ENCODE peak calls at places on chromosomes 11 and 22, in ten cellular contexts. L is GM19239; X is stimulated activated CD8-positive, alpha-beta memory T cell treated with anti-CD3 and anti-CD28 coated beads, Interleukin-2, amount 100 ng/mL, for 1 hour; V is AG04449; W is DND-41; F is GM23248; R is stimulated activated CD4-positive, alpha-beta T cell treated with anti-CD3 and anti-CD28 coated beads, Interleukin-1b, Interleukin-23, amount 100 ng/mL, for 24 hours; N is PC-3; S is activated gamma-delta T cell treated with Interleukin-2 at 50 U/mL for 16 hours; B is HFFc6. H is an unnamed sample.

GRCh38 chr22:19663821-19664325 is 50.4 kb upstream of the SEPTIN5 start:
- DNase-seq in L (no peak), X (no peak), V (peak; percentile 31), W (no peak), F (peak; percentile 82), R (no peak), N (no peak), S (no peak), B (no peak), H (no peak)

GRCh38 chr11:23406131-23406819 is 546.0 kb upstream of the CCDC179 start:
- DNase-seq in L (no peak), X (no peak), V (no peak), W (no peak), F (no peak), R (no peak), N (no peak), S (no peak), B (no peak), H (no peak)

GRCh38 chr22:45738206-45738605 is 66.6 kb downstream of the ATXN10 start:
- DNase-seq in L (no peak), X (no peak), V (no peak), W (no peak), F (peak; percentile 32), R (no peak), N (peak; percentile 6), S (no peak), B (peak; percentile 25), H (no peak)

GRCh38 chr11:74966651-74967050 is 17.6 kb downstream of the SPCS2 start:
- DNase-seq in L (no peak), X (no peak), V (no peak), W (no peak), F (peak; percentile 7), R (no peak), N (peak; percentile 29), S (no peak), B (no peak), H (no peak)

GRCh38 chr11:65279713-65280459 is 18.1 kb downstream of the POLA2 start:
- DNase-seq in L (no peak), X (no peak), V (peak; percentile 91), W (no peak), F (peak; percentile 96), R (no peak), N (peak; percentile 93), S (no peak), B (peak; percentile 87), H (no peak)

GRCh38 chr22:50185384-50186087 is at the start of gene TRABD:
- DNase-seq in L (peak; percentile 95), X (peak; percentile 71), V (no peak), W (peak; percentile 90), F (peak; percentile 96), R (peak; percentile 67), N (peak; percentile 82), S (peak; percentile 84), B (peak; percentile 81), H (no peak)

GRCh38 chr11:107468596-107468995 is 11.0 kb upstream of the CWF19L2 start:
- DNase-seq in L (no peak), X (no peak), V (no peak), W (no peak), F (peak; percentile 48), R (no peak), N (no peak), S (no peak), B (no peak), H (no peak)

GRCh38 chr11:70517996-70518907 is 119.9 kb downstream of the CTTN start:
- DNase-seq in L (no peak), X (no peak), V (peak; percentile 38), W (no peak), F (peak; percentile 93), R (no peak), N (peak; percentile 56), S (no peak), B (peak; percentile 76), H (no peak)

GRCh38 chr11:75562048-75562835 is at the start of gene SERPINH1:
- DNase-seq in L (peak; percentile 89), X (no peak), V (no peak), W (peak; percentile 80), F (peak; percentile 96), R (peak; percentile 33), N (peak; percentile 88), S (peak; percentile 46), B (peak; percentile 84), H (no peak)

GRCh38 chr22:30457964-30458363 is 13.9 kb downstream of the SEC14L3 start:
- DNase-seq in L (no peak), X (no peak), V (no peak), W (no peak), F (peak; percentile 80), R (no peak), N (peak; percentile 8), S (no peak), B (peak; percentile 8), H (no peak)

GRCh38 chr22:30430933-30431332 is 5.4 kb downstream of the MTFP1 start:
- DNase-seq in L (no peak), X (no peak), V (no peak), W (no peak), F (no peak), R (no peak), N (no peak), S (no peak), B (no peak), H (no peak)

GRCh38 chr11:122069946-122070345 is 46.1 kb downstream of the BLID start:
- DNase-seq in L (no peak), X (no peak), V (no peak), W (peak; percentile 45), F (peak; percentile 89), R (no peak), N (peak; percentile 38), S (no peak), B (peak; percentile 79), H (no peak)

GRCh38 chr11:45669956-45670355 is 4.5 kb upstream of the CHST1 start:
- DNase-seq in L (no peak), X (no peak), V (no peak), W (no peak), F (no peak), R (no peak), N (no peak), S (no peak), B (no peak), H (no peak)

GRCh38 chr11:78651136-78651775 is 76.6 kb upstream of the NARS2 start:
- DNase-seq in L (no peak), X (no peak), V (no peak), W (no peak), F (no peak), R (no peak), N (no peak), S (no peak), B (no peak), H (no peak)

GRCh38 chr11:118662401-118663271 is 16.8 kb downstream of the TREH start:
- DNase-seq in L (no peak), X (no peak), V (no peak), W (no peak), F (no peak), R (no peak), N (no peak), S (no peak), B (no peak), H (no peak)

GRCh38 chr11:68806931-68807844 is 34.5 kb downstream of the CPT1A start:
- DNase-seq in L (no peak), X (no peak), V (peak; percentile 45), W (no peak), F (peak; percentile 78), R (no peak), N (peak; percentile 71), S (no peak), B (peak; percentile 55), H (no peak)

GRCh38 chr11:131978351-131978750 is 607.9 kb downstream of the NTM start:
- DNase-seq in L (no peak), X (no peak), V (no peak), W (no peak), F (no peak), R (no peak), N (peak; percentile 50), S (no peak), B (no peak), H (no peak)

GRCh38 chr11:120420572-120420971 is 84.4 kb downstream of the ARHGEF12 start:
- DNase-seq in L (no peak), X (no peak), V (no peak), W (no peak), F (no peak), R (no peak), N (no peak), S (no peak), B (no peak), H (no peak)

GRCh38 chr11:134047586-134047999 is 21.3 kb upstream of the JAM3 start:
- DNase-seq in L (no peak), X (no peak), V (peak; percentile 21), W (no peak), F (peak; percentile 98), R (no peak), N (peak; percentile 70), S (no peak), B (peak; percentile 86), H (no peak)

GRCh38 chr11:116219171-116219635 is 553.6 kb downstream of the BUD13 start:
- DNase-seq in L (no peak), X (no peak), V (no peak), W (no peak), F (no peak), R (no peak), N (no peak), S (no peak), B (no peak), H (no peak)

GRCh38 chr22:26017932-26018331 is 151.3 kb upstream of the SEZ6L start:
- DNase-seq in L (no peak), X (no peak), V (no peak), W (no peak), F (no peak), R (no peak), N (no peak), S (no peak), B (no peak), H (no peak)

GRCh38 chr11:84398017-84398626 is 1112.0 kb upstream of the CCDC90B start:
- DNase-seq in L (no peak), X (no peak), V (no peak), W (no peak), F (peak; percentile 58), R (no peak), N (peak; percentile 52), S (no peak), B (no peak), H (no peak)

GRCh38 chr11:133934096-133934495 is 22.7 kb downstream of the IGSF9B start:
- DNase-seq in L (no peak), X (no peak), V (no peak), W (no peak), F (no peak), R (no peak), N (no peak), S (no peak), B (no peak), H (no peak)

GRCh38 chr11:68036717-68037239 is 2.0 kb upstream of the TCIRG1 start:
- DNase-seq in L (no peak), X (no peak), V (no peak), W (no peak), F (no peak), R (no peak), N (no peak), S (no peak), B (no peak), H (no peak)

GRCh38 chr22:29387921-29388758 is at the start of gene AP1B1:
- DNase-seq in L (peak; percentile 85), X (peak; percentile 84), V (no peak), W (peak; percentile 95), F (peak; percentile 96), R (peak; percentile 94), N (peak; percentile 92), S (peak; percentile 93), B (peak; percentile 79), H (peak; percentile 79)

GRCh38 chr11:76225122-76225584 is 18.9 kb upstream of the WNT11 start:
- DNase-seq in L (no peak), X (no peak), V (no peak), W (no peak), F (peak; percentile 23), R (no peak), N (no peak), S (no peak), B (no peak), H (no peak)

GRCh38 chr11:115919341-115920086 is 415.3 kb upstream of the CADM1 start:
- DNase-seq in L (no peak), X (no peak), V (no peak), W (no peak), F (no peak), R (no peak), N (no peak), S (no peak), B (no peak), H (no peak)

GRCh38 chr11:75938543-75938942 is 123.5 kb downstream of the UVRAG start:
- DNase-seq in L (no peak), X (no peak), V (no peak), W (no peak), F (peak; percentile 68), R (no peak), N (peak; percentile 17), S (no peak), B (peak; percentile 25), H (no peak)

H was measured in esophagus squamous epithelium.